ENCODE peak calls at places on chromosomes 12 and 14, in nine cellular contexts. L is tibial nerve, E is A549, Q is K562, Y is NB4, X is heart left ventricle, P is thyroid gland, S is Peyer's patch, N is GM12891. D is an unnamed sample.
A peak's percentile ranks its signal among the peaks of the same experiment; 100 is the strongest.

GRCh38 chr12:30988086-30988485 is 61.5 kb downstream of the TSPAN11 start:
- DNase-seq in L (no peak), E (no peak), Q (no peak), Y (no peak), X (no peak), P (no peak), S (no peak), N (no peak), D (no peak)

GRCh38 chr12:90958995-90959394 is 4.0 kb upstream of the CCER1 start:
- DNase-seq in L (no peak), E (peak; percentile 17), Q (no peak), Y (no peak), X (no peak), P (no peak), S (no peak), N (no peak), D (peak; percentile 24)

GRCh38 chr12:56932867-56933266 is 1.3 kb downstream of the SDR9C7 start:
- DNase-seq in L (no peak), E (no peak), Q (no peak), Y (peak; percentile 57), X (peak; percentile 44), P (no peak), S (no peak), N (no peak), D (no peak)

GRCh38 chr14:53652068-53652467 is 304.6 kb downstream of the BMP4 start:
- DNase-seq in L (no peak), E (no peak), Q (no peak), Y (no peak), X (no peak), P (no peak), S (no peak), N (no peak), D (no peak)

GRCh38 chr12:64696065-64696741 is 63.0 kb downstream of the GNS start:
- DNase-seq in L (no peak), E (peak; percentile 53), Q (no peak), Y (peak; percentile 40), X (no peak), P (no peak), S (no peak), N (no peak), D (peak; percentile 62)

GRCh38 chr14:41607119-41607785 is 576 bp downstream of the LRFN5 start:
- DNase-seq in L (no peak), E (no peak), Q (no peak), Y (no peak), X (no peak), P (no peak), S (no peak), N (no peak), D (no peak)

GRCh38 chr14:73014105-73014504 is 12.8 kb downstream of the ZFYVE1 start:
- DNase-seq in L (no peak), E (no peak), Q (no peak), Y (no peak), X (no peak), P (no peak), S (no peak), N (peak; percentile 35), D (no peak)

GRCh38 chr12:119624971-119625370 is 31.4 kb downstream of the TMEM233 start:
- DNase-seq in L (no peak), E (no peak), Q (no peak), Y (no peak), X (no peak), P (no peak), S (no peak), N (no peak), D (no peak)

GRCh38 chr14:52902971-52903385 is 47.9 kb downstream of the FERMT2 start:
- DNase-seq in L (no peak), E (peak; percentile 34), Q (no peak), Y (no peak), X (no peak), P (no peak), S (no peak), N (no peak), D (peak; percentile 73)

DNA sequence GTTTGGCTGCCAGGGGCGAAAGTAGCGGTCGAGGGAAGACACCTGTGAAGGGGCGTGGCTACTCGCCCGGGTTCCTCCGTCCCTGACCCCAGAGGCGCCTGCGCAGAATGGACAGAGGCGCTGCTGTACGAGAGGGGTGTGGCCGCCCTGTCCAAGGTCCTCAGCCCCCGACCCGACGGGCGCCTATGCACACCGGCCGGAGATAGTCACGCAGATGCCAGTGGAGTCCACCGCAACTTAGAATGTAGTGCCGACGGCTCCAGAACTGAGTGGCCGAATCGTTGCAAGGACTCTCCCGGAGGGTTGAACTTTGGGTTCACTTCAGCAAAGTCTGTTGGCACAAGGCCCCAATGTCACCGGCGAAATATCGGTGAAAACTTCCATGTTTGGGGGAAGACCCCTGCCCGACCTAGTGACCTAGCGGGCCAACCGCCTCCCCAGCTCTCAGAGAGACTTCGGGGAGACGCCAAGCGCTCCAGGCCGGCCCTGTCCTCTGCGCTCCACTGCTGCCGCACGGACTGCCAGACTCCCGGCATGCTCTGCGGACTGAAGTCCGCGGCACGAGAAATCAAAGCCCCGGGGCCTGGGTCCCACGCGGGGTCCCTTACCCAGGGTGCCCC is 539 bp upstream of the RNU6-7 start:
- DNase-seq in L (peak; percentile 63), E (peak; percentile 86), Q (peak; percentile 85), Y (peak; percentile 65), X (peak; percentile 92), P (peak; percentile 97), S (peak; percentile 92), N (peak; percentile 32), D (peak; percentile 74)
- TF ChIP-seq POLR2A in L (no peak), E (peak; percentile 39), Q (no peak), Y (no peak), X (peak; percentile 46), P (no peak), S (peak; percentile 58), N (no peak), D (no peak)

GRCh38 chr12:28242129-28242887 is 52.1 kb downstream of the CCDC91 start:
- DNase-seq in L (no peak), E (no peak), Q (peak; percentile 27), Y (peak; percentile 10), X (no peak), P (peak; percentile 17), S (no peak), N (no peak), D (no peak)

GRCh38 chr12:28240853-28241252 is 50.6 kb downstream of the CCDC91 start:
- DNase-seq in L (no peak), E (no peak), Q (no peak), Y (no peak), X (no peak), P (no peak), S (no peak), N (no peak), D (no peak)

GRCh38 chr12:28239918-28240317 is 49.7 kb downstream of the CCDC91 start:
- DNase-seq in L (no peak), E (no peak), Q (no peak), Y (no peak), X (no peak), P (no peak), S (no peak), N (no peak), D (no peak)

GRCh38 chr12:28247806-28248205 is 57.5 kb downstream of the CCDC91 start:
- DNase-seq in L (no peak), E (no peak), Q (no peak), Y (no peak), X (no peak), P (no peak), S (no peak), N (no peak), D (no peak)

DNA sequence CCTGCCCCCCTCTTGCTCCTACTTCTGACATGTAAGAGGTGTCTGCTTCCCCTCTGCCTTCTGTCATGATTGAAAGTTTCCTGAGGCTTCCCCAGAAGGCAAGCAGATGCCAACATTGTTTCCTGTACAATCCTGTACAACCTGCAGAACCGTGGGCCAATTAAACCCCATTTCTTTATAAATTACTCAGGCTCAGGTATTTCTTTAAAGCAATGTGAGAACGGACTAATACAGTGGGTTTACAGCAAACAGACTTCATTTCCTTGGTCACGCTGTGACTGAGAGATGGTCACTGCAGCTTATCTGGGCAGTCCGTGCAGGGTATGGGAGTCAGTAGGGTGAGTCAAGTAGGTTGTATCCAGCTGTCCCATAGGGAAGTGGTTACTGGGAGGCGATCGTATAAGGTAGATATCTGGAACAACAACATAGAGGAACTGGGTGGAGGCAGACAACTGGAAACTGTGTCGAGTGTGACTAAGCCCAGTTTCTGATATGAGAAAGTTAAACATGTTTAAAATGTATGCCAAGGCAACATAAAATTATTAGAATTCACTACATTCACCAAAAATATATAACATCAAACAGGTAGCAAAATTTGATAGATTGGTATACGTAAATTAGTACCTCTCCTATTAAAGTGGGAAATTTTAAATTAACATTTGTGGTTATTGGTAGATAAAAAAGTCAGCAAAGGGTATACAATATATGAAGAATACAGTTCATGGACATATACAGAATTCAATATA is 52.8 kb downstream of the CCDC91 start:
- DNase-seq in L (no peak), E (no peak), Q (peak; percentile 58), Y (peak; percentile 49), X (no peak), P (no peak), S (no peak), N (no peak), D (peak; percentile 47)
- TF ChIP-seq POLR2A in L (no peak), E (no peak), Q (no peak), Y (no peak), X (no peak), P (no peak), S (no peak), N (no peak), D (no peak)

DNA sequence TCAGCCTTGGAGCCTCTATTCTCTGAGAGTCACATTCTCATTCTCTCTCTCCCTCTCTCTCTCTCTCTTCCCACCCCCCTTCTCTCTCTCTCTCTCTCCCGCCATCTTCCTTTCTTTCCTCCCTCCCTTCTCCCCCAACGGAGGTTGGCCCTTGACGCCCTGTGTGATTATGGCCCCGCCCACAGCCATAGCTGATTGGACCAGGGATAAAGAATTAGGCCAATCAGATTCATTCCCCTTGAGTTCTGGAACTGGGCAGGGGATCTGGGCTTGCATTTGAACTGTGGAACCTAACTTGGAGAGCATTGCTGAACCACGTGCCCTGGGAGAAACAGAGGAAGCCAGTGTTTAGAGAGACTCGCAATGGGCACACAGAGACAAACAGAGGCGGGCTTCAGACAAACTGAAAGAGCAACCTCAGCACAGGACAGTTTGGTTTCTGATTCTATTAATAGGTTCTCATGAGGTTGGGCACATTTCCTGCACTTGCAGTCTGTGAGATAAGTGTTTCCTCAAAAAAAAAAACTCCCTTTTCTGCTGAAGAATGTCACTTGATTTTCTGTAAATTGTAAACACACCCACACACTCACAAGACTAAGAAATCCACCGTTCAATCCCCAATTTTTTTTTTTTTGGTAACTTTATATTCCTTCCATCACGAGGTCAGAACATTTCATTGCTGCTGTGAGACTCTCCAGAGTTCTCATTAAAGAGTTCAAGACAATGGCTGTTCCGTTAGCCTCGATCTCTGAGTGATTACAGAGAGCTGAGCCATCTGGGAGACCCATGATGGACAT is 3.6 kb upstream of the P2RX7 start:
- DNase-seq in L (peak; percentile 82), E (peak; percentile 55), Q (peak; percentile 87), Y (peak; percentile 98), X (peak; percentile 91), P (peak; percentile 48), S (peak; percentile 65), N (peak; percentile 61), D (peak; percentile 79)
- TF ChIP-seq POLR2A in L (no peak), E (no peak), Q (peak; percentile 33), Y (peak; percentile 58), X (no peak), P (no peak), S (no peak), N (no peak), D (no peak)

DNA sequence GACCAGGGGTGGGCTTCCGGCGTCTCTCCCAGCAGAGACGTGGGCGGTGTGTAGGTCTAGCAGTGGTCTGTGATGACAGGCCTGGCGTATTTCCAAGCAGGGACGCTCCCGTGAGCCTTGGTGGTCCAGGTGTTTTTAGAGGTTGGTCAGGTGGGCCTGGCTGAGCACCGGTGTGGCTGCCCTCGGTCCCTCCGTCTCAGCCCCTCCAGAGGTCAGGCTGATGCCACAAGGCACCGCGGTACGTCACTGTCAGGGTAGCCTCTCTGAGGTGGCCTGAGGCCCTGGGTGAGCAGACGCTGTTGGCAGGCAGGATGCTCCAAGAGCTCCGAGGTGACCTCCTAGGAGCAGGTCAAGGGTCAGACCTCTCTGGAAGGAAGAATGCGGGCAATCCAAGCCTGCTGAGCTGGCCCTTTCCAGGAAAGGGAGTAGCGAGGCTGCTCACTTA is 13.6 kb downstream of the MTA1 start:
- DNase-seq in L (no peak), E (no peak), Q (no peak), Y (no peak), X (no peak), P (no peak), S (no peak), N (no peak), D (no peak)
- TF ChIP-seq POLR2A in L (no peak), E (no peak), Q (no peak), Y (no peak), X (no peak), P (no peak), S (no peak), N (peak; percentile 45), D (no peak)

D was measured in endothelial cell of umbilical vein.